ENCODE peak calls at places on chromosomes 5 and 9, in five cellular contexts. I is ascending aorta, L is uterus, E is WERI-Rb-1, O is SK-MEL-5. M is an unnamed sample.

GRCh38 chr9:34589656-34590375 is at the start of gene CNTFR:
- DNase-seq in I (no peak), L (peak), E (peak), O (peak), M (no peak)

GRCh38 chr5:14193496-14193895 is 50.4 kb downstream of the TRIO start:
- DNase-seq in I (no peak), L (no peak), E (no peak), O (no peak), M (no peak)

GRCh38 chr5:118518720-118519119 is 469.6 kb downstream of the DTWD2 start:
- DNase-seq in I (no peak), L (no peak), E (no peak), O (no peak), M (no peak)

GRCh38 chr5:131571669-131572168 is 63.3 kb downstream of the RAPGEF6 start:
- DNase-seq in I (no peak), L (no peak), E (no peak), O (no peak), M (no peak)

GRCh38 chr9:131521203-131521602 is 9.9 kb downstream of the UCK1 start:
- DNase-seq in I (no peak), L (no peak), E (no peak), O (no peak), M (no peak)

GRCh38 chr5:9156282-9156681 is 389.6 kb downstream of the SEMA5A start:
- DNase-seq in I (no peak), L (peak), E (peak), O (peak), M (peak)

GRCh38 chr9:38016375-38017120 is 52.5 kb downstream of the SHB start:
- DNase-seq in I (no peak), L (peak), E (no peak), O (no peak), M (no peak)

GRCh38 chr5:135489466-135490244 is 37.5 kb upstream of the TIFAB start:
- DNase-seq in I (no peak), L (no peak), E (no peak), O (no peak), M (peak)

GRCh38 chr5:26940981-26941380 is 97.4 kb downstream of the CDH9 start:
- DNase-seq in I (no peak), L (no peak), E (no peak), O (no peak), M (no peak)

M was measured in H9.